ENCODE peak calls at places on chromosomes 7 and 10, in ten cellular contexts. U is fibroblast of lung; Q is CD8-positive, alpha-beta T cell; E is gastrocnemius medialis; S is mammary epithelial cell; D is endothelial cell of umbilical vein; Y is CD8-positive, alpha-beta memory T cell; H is hepatocyte; X is IMR-90; R is ascending aorta. M is an unnamed sample. For H3K27me3 and H3K4me1, the result is how much of the 10 kb centered on the place peaks cover.

GRCh38 chr10:109997233-109997632 is 10.6 kb upstream of the ADD3 start:
- DNase-seq in U (no peak), Q (no peak), E (no peak), S (no peak), D (no peak), Y (no peak), H (no peak), X (no peak), R (no peak), M (no peak)

GRCh38 chr10:17586741-17587720 is 30.1 kb downstream of the HACD1 start:
- DNase-seq in U (peak), Q (no peak), E (no peak), S (peak), D (no peak), Y (no peak), H (no peak), X (peak), R (no peak), M (no peak)

GRCh38 chr10:46526682-46527038 is 29.8 kb downstream of the GPRIN2 start:
- DNase-seq in U (peak), Q (no peak), E (peak), S (peak), D (no peak), Y (peak), H (no peak), X (no peak), R (no peak), M (no peak)

GRCh38 chr7:56092789-56093531 is at the start of gene PHKG1:
- DNase-seq in U (peak), Q (no peak), E (peak), S (peak), D (peak), Y (no peak), H (no peak), X (peak), R (no peak), M (peak)

GRCh38 chr10:6058677-6059475 is 3.3 kb downstream of the IL2RA start:
- DNase-seq in U (no peak), Q (peak), E (no peak), S (no peak), D (no peak), Y (no peak), H (no peak), X (no peak), R (no peak), M (no peak)

GRCh38 chr7:128459394-128459878 is 3.8 kb downstream of the HILPDA start:
- DNase-seq in U (peak), Q (peak), E (peak), S (peak), D (peak), Y (peak), H (peak), X (peak), R (no peak), M (peak)

GRCh38 chr10:77070892-77071595 is 566.6 kb downstream of the KCNMA1 start:
- DNase-seq in U (no peak), Q (no peak), E (peak), S (no peak), D (no peak), Y (no peak), H (no peak), X (no peak), R (no peak), M (no peak)

GRCh38 chr7:125136755-125137547 is 207.3 kb upstream of the POT1 start:
- DNase-seq in U (peak), Q (no peak), E (no peak), S (peak), D (peak), Y (no peak), H (peak), X (peak), R (no peak), M (no peak)

GRCh38 chr10:69976795-69977546 is 75.7 kb upstream of the MACROH2A2 start:
- DNase-seq in U (no peak), Q (no peak), E (no peak), S (peak), D (no peak), Y (no peak), H (no peak), X (no peak), R (no peak), M (no peak)

GRCh38 chr7:93366816-93367215 is 134.7 kb downstream of the VPS50 start:
- DNase-seq in U (no peak), Q (no peak), E (no peak), S (no peak), D (no peak), Y (no peak), H (no peak), X (no peak), R (no peak), M (no peak)

GRCh38 chr10:69895759-69896158 is 94.1 kb downstream of the COL13A1 start:
- DNase-seq in U (peak), Q (no peak), E (no peak), S (peak), D (no peak), Y (no peak), H (no peak), X (peak), R (no peak), M (no peak)

GRCh38 chr7:72403677-72404076 is 8.5 kb downstream of the CALN1 start:
- DNase-seq in U (no peak), Q (no peak), E (no peak), S (no peak), D (no peak), Y (no peak), H (no peak), X (no peak), R (no peak), M (no peak)

GRCh38 chr10:49322371-49323170 is 23.6 kb downstream of the C10orf71 start:
- DNase-seq in U (no peak), Q (no peak), E (peak), S (no peak), D (no peak), Y (no peak), H (no peak), X (no peak), R (no peak), M (no peak)

GRCh38 chr10:91350651-91351081 is 59.5 kb upstream of the HECTD2 start:
- DNase-seq in U (peak), Q (no peak), E (no peak), S (peak), D (peak), Y (no peak), H (no peak), X (no peak), R (no peak), M (no peak)

DNA sequence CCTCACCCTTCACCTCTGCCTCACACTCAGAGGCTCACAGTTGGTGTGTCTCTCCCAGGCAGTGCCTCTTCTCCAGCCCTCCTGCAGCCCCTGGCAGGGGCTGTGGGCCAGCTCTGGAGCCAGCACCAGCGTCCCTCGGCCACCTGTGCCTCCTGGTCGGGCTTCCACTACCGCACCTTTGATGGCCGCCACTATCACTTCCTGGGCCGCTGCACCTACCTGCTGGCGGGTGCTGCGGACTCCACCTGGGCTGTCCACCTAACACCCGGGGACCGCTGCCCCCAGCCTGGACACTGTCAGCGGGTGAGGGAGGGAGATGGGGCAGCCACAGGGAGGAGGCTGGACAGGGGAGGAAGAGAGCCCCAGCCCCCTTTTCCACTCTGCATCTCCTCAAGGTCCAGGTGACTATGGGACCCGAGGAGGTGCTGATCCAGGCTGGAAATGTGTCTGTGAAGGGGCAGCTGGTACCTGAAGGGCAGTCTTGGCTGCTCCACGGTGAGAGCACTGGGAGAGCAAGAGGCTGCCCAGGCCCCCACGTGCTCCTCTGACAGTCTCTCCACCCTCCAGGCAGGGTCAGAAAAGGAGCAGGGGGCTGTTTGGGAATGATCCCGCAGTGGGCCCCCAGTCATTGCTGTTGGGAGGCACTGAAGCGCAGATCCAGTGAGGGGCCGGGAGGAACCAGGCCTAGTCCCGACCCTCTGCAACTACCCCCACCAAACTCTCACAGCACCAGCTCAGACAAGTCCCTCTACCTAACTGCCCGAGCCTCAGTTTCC is 4.4 kb upstream of the ZNF467 start:
- DNase-seq in U (no peak), Q (no peak), E (no peak), S (no peak), D (no peak), Y (no peak), H (no peak), X (no peak), R (no peak), M (no peak)
- H3K27me3 ChIP-seq in U (under half), Q (under half), E (under half), S (under half), D (under half), Y (under half), H (under half), X (under half), R (under half), M (under half)

DNA sequence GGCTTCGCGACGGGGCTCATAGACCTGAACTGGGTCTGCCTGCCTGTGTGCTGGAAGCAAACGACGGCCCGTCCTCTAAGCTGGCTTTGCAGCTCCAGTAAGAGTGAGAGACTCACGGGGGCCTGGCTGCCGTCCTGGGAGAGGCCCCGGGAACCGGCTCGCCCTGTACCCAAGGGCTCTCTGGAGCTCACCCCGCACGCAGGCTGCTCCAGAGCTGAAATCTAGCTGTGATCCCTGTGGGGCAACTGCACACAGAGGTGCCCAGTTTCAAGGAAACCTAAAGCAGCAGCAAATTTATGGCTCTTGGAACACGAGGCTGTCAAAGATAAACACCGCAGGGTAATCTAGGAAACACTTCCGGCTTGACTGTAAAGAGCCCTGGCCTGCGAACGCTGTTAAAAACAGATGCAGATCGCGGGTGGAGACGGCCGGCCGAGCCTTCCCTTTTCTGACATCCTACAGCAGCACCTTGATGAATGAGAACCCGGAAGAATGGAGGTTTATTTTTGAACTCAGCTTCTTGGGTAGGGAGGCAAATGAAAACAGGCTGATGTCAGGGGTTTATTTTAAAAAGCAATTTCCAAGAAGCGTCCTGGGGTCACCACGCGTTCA is 29.4 kb downstream of the AMZ1 start:
- DNase-seq in U (no peak), Q (no peak), E (peak), S (no peak), D (peak), Y (no peak), H (peak), X (peak), R (no peak), M (peak)
- H3K4me1 ChIP-seq in U (under half), Q (half or more), E (under half), S (under half), D (under half), Y (under half), H (under half), X (under half), R (under half), M (under half)

GRCh38 chr7:158814637-158815036 is 14.7 kb downstream of the ESYT2 start:
- DNase-seq in U (no peak), Q (peak), E (no peak), S (no peak), D (no peak), Y (peak), H (no peak), X (no peak), R (no peak), M (peak)
- H3K27ac ChIP-seq in U (no peak), Q (peak), E (peak), S (no peak), D (peak), Y (no peak), H (peak), X (no peak), R (peak), M (peak)

DNA sequence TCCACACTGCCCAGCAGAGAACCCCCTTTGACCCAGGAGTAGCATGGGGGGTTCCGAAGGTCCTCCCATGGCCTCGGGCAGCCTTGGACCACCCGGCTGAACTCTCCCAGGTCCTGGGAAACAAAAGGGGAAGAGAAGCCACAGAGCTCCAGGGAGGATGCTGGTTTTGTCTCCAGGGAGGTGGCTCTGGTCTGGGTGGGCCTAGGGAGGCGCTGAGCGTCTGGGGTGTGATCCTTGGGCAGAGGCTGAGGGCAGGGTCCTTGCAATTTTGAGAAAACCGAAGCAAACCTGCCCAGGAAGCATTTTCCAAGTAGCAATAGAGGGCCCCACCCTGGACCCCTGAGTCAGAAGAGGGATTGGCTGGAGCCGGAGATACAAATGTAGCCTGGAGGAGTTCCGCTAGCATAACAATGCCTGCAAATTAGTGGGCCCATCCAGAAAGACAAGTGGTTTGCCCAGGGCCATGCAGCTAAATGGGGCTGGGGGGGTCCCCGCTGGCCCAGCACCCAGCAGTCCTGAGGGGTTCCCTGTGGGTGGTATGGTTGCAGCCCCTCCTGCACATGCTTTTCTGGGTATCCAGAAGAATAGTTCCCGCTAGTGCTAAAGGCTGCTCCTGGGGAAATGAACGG is 2.0 kb downstream of the UTF1 start:
- DNase-seq in U (no peak), Q (no peak), E (no peak), S (no peak), D (no peak), Y (no peak), H (no peak), X (no peak), R (no peak), M (no peak)
- H3K27me3 ChIP-seq in U (under half), Q (under half), E (half or more), S (under half), D (half or more), Y (under half), H (half or more), X (half or more), R (under half), M (under half)

GRCh38 chr10:95264227-95265051 is 26.4 kb downstream of the PDLIM1 start:
- DNase-seq in U (no peak), Q (no peak), E (no peak), S (peak), D (no peak), Y (no peak), H (no peak), X (no peak), R (no peak), M (peak)
- H3K4me1 ChIP-seq in U (under half), Q (under half), E (half or more), S (half or more), D (under half), Y (under half), H (half or more), X (under half), R (under half), M (under half)

DNA sequence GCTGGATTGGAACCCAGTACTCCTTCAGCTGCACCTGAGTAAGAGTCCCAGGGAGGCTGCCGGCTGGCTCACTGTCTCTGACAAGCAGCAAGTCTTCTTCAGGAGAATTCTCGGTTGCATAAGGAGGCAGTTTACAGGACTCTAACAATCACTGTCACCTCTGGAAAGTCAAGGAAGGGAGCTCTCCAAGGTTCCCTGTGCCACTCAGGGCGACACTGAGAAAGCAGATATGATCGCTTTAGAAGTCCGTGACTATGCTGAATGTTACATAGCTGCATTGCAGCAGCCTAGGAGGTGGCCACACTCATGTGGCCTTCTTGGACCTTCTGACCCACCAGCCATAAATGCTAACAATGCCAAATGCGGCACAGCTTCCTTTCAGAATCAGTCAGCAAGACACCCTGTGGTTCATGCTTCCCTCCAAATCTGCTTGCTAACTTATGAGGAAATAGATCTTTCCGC is 133.0 kb downstream of the ATXN7L1 start:
- DNase-seq in U (no peak), Q (no peak), E (no peak), S (no peak), D (no peak), Y (no peak), H (no peak), X (peak), R (no peak), M (no peak)
- H3K27ac ChIP-seq in U (no peak), Q (no peak), E (no peak), S (no peak), D (no peak), Y (no peak), H (no peak), X (no peak), R (no peak), M (no peak)

M was measured in small intestine.